ENCODE peak calls at places on chromosomes 13 and 19, in five cellular contexts. W is H1, V is HepG2, H is NT2/D1, G is GM12878. F is an unnamed sample.

GRCh38 chr19:1855828-1856255 is 7.5 kb downstream of the KLF16 start:
- DNase-seq in G (no peak), W (no peak), H (no peak), V (no peak), F (no peak)

GRCh38 chr13:51269039-51269438 is 46.8 kb downstream of the FAM124A start:
- DNase-seq in H (no peak), W (no peak), V (no peak), G (no peak), F (no peak)

GRCh38 chr13:36051082-36051481 is 80.1 kb downstream of the DCLK1 start:
- DNase-seq in W (no peak), G (no peak), V (no peak), H (no peak), F (no peak)

GRCh38 chr19:48770734-48771472 is 15.6 kb downstream of the FGF21 start:
- DNase-seq in W (no peak), H (no peak), G (no peak), V (no peak), F (no peak)

GRCh38 chr13:67064920-67065319 is 165.2 kb downstream of the PCDH9 start:
- DNase-seq in H (no peak), G (no peak), V (no peak), W (no peak), F (no peak)

GRCh38 chr13:75636339-75637095 is 387 bp downstream of the LMO7 start:
- DNase-seq in V (peak), G (no peak), W (peak), H (peak), F (no peak)

GRCh38 chr13:113139580-113139979 is 17.0 kb downstream of the F10 start:
- DNase-seq in V (peak), H (no peak), W (no peak), G (no peak), F (no peak)

GRCh38 chr19:39671739-39672363 is 16.1 kb downstream of the LGALS16 start:
- DNase-seq in G (no peak), W (peak), V (peak), H (peak), F (peak)

GRCh38 chr13:63287926-63288325 is 1872.3 kb upstream of the PCDH20 start:
- DNase-seq in H (no peak), V (no peak), G (no peak), W (no peak), F (no peak)

GRCh38 chr13:24280722-24281121 is 28.7 kb upstream of the C1QTNF9 start:
- DNase-seq in W (no peak), G (peak), H (no peak), V (no peak), F (no peak)

GRCh38 chr13:45925151-45925550 is 73.6 kb upstream of the SIAH3 start:
- DNase-seq in G (no peak), V (no peak), H (no peak), W (no peak), F (no peak)

GRCh38 chr19:16374436-16374835 is 49.8 kb downstream of the KLF2 start:
- DNase-seq in G (no peak), W (no peak), V (no peak), H (no peak), F (no peak)

GRCh38 chr13:31894931-31895330 is 136.6 kb upstream of the FRY start:
- DNase-seq in H (no peak), W (no peak), V (no peak), G (no peak), F (no peak)

GRCh38 chr19:17679526-17680234 is 8.5 kb downstream of the UNC13A start:
- DNase-seq in W (peak), V (no peak), H (no peak), G (no peak), F (no peak)

GRCh38 chr13:107331359-107331758 is 763.4 kb upstream of the ARGLU1 start:
- DNase-seq in G (no peak), W (no peak), H (no peak), V (no peak), F (no peak)

GRCh38 chr13:20264271-20265018 is 32.3 kb upstream of the GJB6 start:
- DNase-seq in G (peak), V (no peak), W (no peak), H (no peak), F (no peak)

GRCh38 chr19:18230941-18231734 is 4.9 kb upstream of the PDE4C start:
- DNase-seq in V (no peak), H (no peak), G (no peak), W (peak), F (no peak)

GRCh38 chr19:42961119-42961518 is 24.1 kb upstream of the PSG7 start:
- DNase-seq in H (no peak), W (no peak), G (no peak), V (no peak), F (no peak)

GRCh38 chr19:50663280-50663790 is 14.1 kb downstream of the C19orf81 start:
- DNase-seq in V (peak), W (no peak), G (no peak), H (no peak), F (no peak)

GRCh38 chr19:38662508-38663155 is 15.2 kb downstream of the ACTN4 start:
- DNase-seq in W (no peak), V (no peak), G (no peak), H (no peak), F (no peak)

GRCh38 chr19:58439576-58440554 is at the start of gene ZNF132:
- DNase-seq in H (peak), V (no peak), W (peak), G (peak), F (no peak)

GRCh38 chr13:39490136-39490535 is 112.9 kb downstream of the LHFPL6 start:
- DNase-seq in W (no peak), G (no peak), H (peak), V (no peak), F (no peak)

GRCh38 chr13:94031609-94032008 is 447.9 kb downstream of the DCT start:
- DNase-seq in V (no peak), W (no peak), H (no peak), G (no peak), F (no peak)

GRCh38 chr13:107874456-107874855 is 340.9 kb downstream of the LIG4 start:
- DNase-seq in V (no peak), G (no peak), H (no peak), W (no peak), F (no peak)

GRCh38 chr19:16575282-16575681 is 3.1 kb upstream of the SLC35E1 start:
- DNase-seq in W (no peak), H (no peak), G (no peak), V (no peak), F (no peak)

GRCh38 chr13:27334774-27335490 is 64.3 kb downstream of the RASL11A start:
- DNase-seq in W (no peak), G (no peak), V (no peak), H (no peak), F (no peak)

GRCh38 chr19:19368087-19368486 is 37.4 kb upstream of the GATAD2A start:
- DNase-seq in V (no peak), W (no peak), H (no peak), G (no peak), F (no peak)

GRCh38 chr13:51782026-51782710 is 21.8 kb downstream of the DHRS12 start:
- DNase-seq in W (no peak), G (no peak), H (no peak), V (peak), F (no peak)

GRCh38 chr13:36130542-36131214 is 504 bp downstream of the DCLK1 start:
- DNase-seq in H (no peak), G (no peak), W (peak), V (no peak), F (peak)

GRCh38 chr19:4557186-4557970 is 2.1 kb downstream of the SEMA6B start:
- DNase-seq in W (peak), H (no peak), G (no peak), V (no peak), F (peak)

GRCh38 chr19:43802216-43802951 is at the start of gene LYPD5:
- DNase-seq in H (no peak), V (no peak), W (no peak), G (no peak), F (no peak)

GRCh38 chr19:11578342-11579142 is 1.1 kb upstream of the ACP5 start:
- DNase-seq in V (peak), G (no peak), H (no peak), W (peak), F (no peak)

GRCh38 chr13:46896346-46897138 is at the start of gene HTR2A:
- DNase-seq in H (no peak), G (no peak), V (no peak), W (no peak), F (no peak)

GRCh38 chr19:54299126-54299498 is 13.9 kb downstream of the LILRA5 start:
- DNase-seq in W (no peak), V (no peak), H (no peak), G (no peak), F (no peak)

GRCh38 chr13:23087884-23088283 is 92.9 kb upstream of the SGCG start:
- DNase-seq in H (peak), W (peak), G (no peak), V (peak), F (peak)

GRCh38 chr13:73782781-73783180 is 351.4 kb downstream of the KLF12 start:
- DNase-seq in W (no peak), H (no peak), V (peak), G (no peak), F (no peak)

GRCh38 chr19:8611391-8611883 is 922 bp upstream of the ADAMTS10 start:
- DNase-seq in V (no peak), G (no peak), H (no peak), W (no peak), F (no peak)

GRCh38 chr19:56253737-56254136 is 18.8 kb upstream of the EDDM13 start:
- DNase-seq in G (no peak), V (peak), W (no peak), H (no peak), F (peak)

GRCh38 chr19:56258272-56258671 is 14.3 kb upstream of the EDDM13 start:
- DNase-seq in W (no peak), H (no peak), V (no peak), G (no peak), F (no peak)

DNA sequence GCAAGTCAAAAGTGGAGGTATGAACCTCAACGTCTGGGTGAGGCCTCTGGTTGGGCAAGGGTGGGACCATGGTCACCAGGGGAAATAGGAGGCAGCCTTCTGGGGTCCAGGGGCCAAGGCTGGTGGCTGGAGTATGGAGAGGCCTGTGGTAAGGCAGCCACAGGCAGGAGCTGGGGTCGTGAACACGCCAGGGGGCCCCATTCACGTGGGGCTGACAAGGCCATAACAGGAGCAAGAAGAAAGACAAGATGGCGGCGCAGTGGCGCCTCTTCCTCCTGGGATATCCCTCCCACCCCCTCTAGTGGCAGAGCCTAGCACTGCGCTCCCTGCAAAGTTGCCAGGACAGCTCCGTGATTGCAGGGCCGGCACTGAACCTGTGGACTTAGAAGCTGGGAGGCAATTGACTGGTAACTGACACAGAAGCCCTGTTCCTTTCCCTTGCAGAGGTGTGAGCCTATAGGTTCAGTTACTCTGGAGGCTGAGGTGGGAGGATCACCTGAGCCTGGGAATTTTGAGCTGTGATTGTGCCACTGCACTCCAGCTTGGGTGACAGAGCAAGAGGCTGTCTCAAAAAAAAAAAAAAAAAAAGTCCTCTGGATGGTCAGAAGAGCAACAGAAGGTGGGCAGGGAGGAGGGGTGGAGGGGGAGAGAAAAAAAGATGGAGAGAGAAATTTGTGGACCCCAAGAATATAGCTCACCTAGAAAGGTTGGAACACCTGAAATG is 19.7 kb upstream of the EDDM13 start:
- DNase-seq in G (no peak), V (peak), W (peak), H (peak), F (peak)
- TF ChIP-seq SUZ12 in G (no peak), V (no peak), W (no peak), H (no peak), F (no peak)

GRCh38 chr13:95481051-95481775 is 71.3 kb upstream of the CLDN10 start:
- DNase-seq in G (no peak), H (no peak), V (no peak), W (no peak), F (no peak)

GRCh38 chr13:95485045-95485517 is 67.4 kb upstream of the CLDN10 start:
- DNase-seq in W (no peak), V (peak), H (no peak), G (no peak), F (no peak)

GRCh38 chr13:95484052-95484451 is 68.5 kb upstream of the CLDN10 start:
- DNase-seq in W (no peak), G (no peak), H (no peak), V (no peak), F (no peak)

GRCh38 chr13:95480131-95480545 is 72.4 kb upstream of the CLDN10 start:
- DNase-seq in H (no peak), W (no peak), V (no peak), G (peak), F (no peak)

GRCh38 chr13:95485518-95486144 is 66.9 kb upstream of the CLDN10 start:
- DNase-seq in V (no peak), H (no peak), W (no peak), G (no peak), F (no peak)
- TF ChIP-seq SUZ12 in V (no peak), H (no peak), W (no peak), G (no peak), F (no peak)

DNA sequence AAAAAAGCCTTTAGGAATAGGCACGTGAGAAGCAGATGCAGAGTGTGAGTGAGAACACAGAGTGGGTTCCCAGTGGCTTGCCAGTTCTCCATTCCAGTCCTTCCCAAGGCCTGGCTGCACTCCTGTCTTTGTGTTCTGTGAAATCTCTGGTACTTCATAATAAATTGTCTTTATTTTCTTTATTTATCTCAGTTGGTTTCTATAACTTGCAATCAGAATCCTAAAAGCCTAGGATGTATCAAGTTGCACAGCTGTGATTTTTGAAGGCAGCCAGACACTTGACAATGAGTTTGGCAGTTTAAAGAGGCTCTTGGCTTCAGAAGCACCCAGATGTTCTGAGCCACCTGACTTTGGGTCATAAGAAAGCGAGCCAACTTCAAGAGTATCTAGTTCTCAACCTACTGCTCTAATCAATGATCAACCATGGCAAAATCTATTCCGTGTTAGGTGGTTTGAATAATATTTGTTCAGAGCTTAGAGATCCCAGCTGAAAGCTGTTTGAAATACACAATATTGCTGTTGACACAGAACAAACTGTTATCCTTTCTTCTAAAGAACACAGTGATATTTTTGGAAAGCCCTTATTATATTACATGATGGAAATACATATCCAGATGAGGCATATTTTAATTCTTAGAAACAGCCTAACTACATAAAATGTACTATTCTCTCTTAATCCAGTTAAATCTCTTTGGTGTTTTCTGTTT is 483.2 kb upstream of the NBEA start:
- DNase-seq in V (no peak), W (no peak), G (no peak), H (no peak), F (no peak)
- TF ChIP-seq SUZ12 in V (no peak), W (no peak), G (no peak), H (no peak), F (no peak)

DNA sequence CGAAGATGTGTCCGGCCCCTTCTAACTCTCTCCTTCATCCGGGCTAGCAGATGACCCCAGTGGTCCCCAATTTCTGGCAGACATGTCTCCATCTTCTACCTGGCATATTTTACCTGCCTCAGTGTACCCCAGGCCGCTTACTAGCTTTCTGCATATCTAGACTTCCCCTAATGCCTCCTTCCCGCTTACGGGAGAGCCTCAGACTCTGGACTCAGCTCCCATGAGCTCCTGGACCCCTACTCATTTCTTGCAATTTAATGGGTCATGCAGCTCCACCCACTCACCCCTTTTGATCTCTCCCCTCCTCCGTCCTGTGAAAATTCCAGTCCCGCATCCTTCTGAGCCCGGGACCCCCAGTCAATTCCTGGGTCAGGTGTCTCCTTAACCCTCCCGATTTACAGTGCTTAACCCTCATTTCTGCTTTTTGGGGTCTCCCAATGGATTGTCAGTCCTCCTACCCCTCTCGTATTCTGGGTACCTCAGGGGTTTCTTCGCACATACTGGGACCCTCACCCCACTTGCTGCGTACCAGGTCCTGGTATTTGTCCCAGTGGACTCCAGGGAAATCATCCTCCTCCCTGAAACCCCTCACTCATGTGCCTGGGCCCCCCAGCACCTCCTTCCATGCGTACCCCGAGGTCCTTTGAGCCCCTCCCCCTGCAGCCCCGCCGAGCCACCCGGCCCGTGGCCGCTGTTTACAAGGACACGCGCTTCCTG is 500 bp upstream of the JUNB start:
- DNase-seq in G (no peak), V (no peak), H (no peak), W (no peak), F (no peak)
- TF ChIP-seq SUZ12 in G (no peak), V (no peak), H (no peak), W (no peak), F (no peak)

GRCh38 chr19:45848922-45849321 is 14.0 kb downstream of the SYMPK start:
- DNase-seq in W (no peak), V (peak), G (no peak), H (no peak), F (no peak)
- TF ChIP-seq SUZ12 in W (no peak), V (no peak), G (no peak), H (no peak), F (no peak)

GRCh38 chr19:816500-816857 is 5.3 kb downstream of the PLPPR3 start:
- DNase-seq in V (no peak), W (no peak), G (no peak), H (no peak), F (no peak)

GRCh38 chr19:815775-816499 is 5.8 kb downstream of the PLPPR3 start:
- DNase-seq in V (no peak), H (no peak), W (no peak), G (no peak), F (no peak)

GRCh38 chr19:813359-814107 is 8.2 kb downstream of the PLPPR3 start:
- DNase-seq in V (no peak), H (no peak), G (no peak), W (peak), F (no peak)

GRCh38 chr19:814108-815078 is 7.4 kb downstream of the PLPPR3 start:
- DNase-seq in W (no peak), H (no peak), G (no peak), V (no peak), F (no peak)

GRCh38 chr19:815079-815774 is 6.5 kb downstream of the PLPPR3 start:
- DNase-seq in G (no peak), W (no peak), V (no peak), H (no peak), F (no peak)
- TF ChIP-seq SUZ12 in G (no peak), W (no peak), V (no peak), H (no peak), F (no peak)

GRCh38 chr19:3343619-3344502 is 22.5 kb upstream of the NFIC start:
- DNase-seq in G (no peak), V (peak), W (no peak), H (no peak), F (peak)
- TF ChIP-seq SUZ12 in G (no peak), V (no peak), W (no peak), H (no peak), F (no peak)